ENCODE peak calls at places on chromosomes 12 and 14, in eight cellular contexts. O is naive B cell, S is fibroblast of lung, G is NCI-H1694 treated with DMSO at 0.1 percent for 48 hours, Y is bronchial epithelial cell, I is foreskin fibroblast, E is substantia nigra, Q is ovary. K is an unnamed sample.

GRCh38 chr12:120394483-120395367 is 25.8 kb upstream of the MSI1 start:
- DNase-seq in O (no peak), S (no peak), G (no peak), Y (peak; percentile 74), I (no peak), E (no peak), Q (no peak), K (no peak)

GRCh38 chr14:80518173-80518572 is 306.9 kb upstream of the DIO2 start:
- DNase-seq in O (no peak), S (no peak), G (no peak), Y (peak; percentile 15), I (no peak), E (no peak), Q (no peak), K (no peak)

GRCh38 chr14:24249230-24250021 is 7.0 kb upstream of the TINF2 start:
- DNase-seq in O (no peak), S (no peak), G (no peak), Y (no peak), I (no peak), E (no peak), Q (no peak), K (no peak)

GRCh38 chr14:100890451-100890850 is 13.1 kb downstream of the RTL1 start:
- DNase-seq in O (no peak), S (no peak), G (no peak), Y (no peak), I (no peak), E (no peak), Q (no peak), K (no peak)

GRCh38 chr12:118513554-118513953 is 137.2 kb downstream of the SUDS3 start:
- DNase-seq in O (no peak), S (no peak), G (no peak), Y (no peak), I (no peak), E (no peak), Q (no peak), K (no peak)

GRCh38 chr12:131340616-131341210 is 370.2 kb upstream of the SFSWAP start:
- DNase-seq in O (no peak), S (no peak), G (no peak), Y (no peak), I (no peak), E (no peak), Q (no peak), K (no peak)

GRCh38 chr12:106791531-106791930 is 17.0 kb downstream of the RIC8B start:
- DNase-seq in O (no peak), S (no peak), G (no peak), Y (peak; percentile 72), I (no peak), E (no peak), Q (no peak), K (no peak)

GRCh38 chr14:84420236-84420635 is 1109.7 kb upstream of the FLRT2 start:
- DNase-seq in O (no peak), S (no peak), G (no peak), Y (no peak), I (no peak), E (no peak), Q (no peak), K (peak; percentile 38)

GRCh38 chr12:109671482-109671881 is 42.1 kb upstream of the FAM222A start:
- DNase-seq in O (no peak), S (no peak), G (no peak), Y (peak; percentile 49), I (no peak), E (no peak), Q (no peak), K (no peak)

GRCh38 chr14:21133896-21134295 is 22.0 kb downstream of the OR5AU1 start:
- DNase-seq in O (no peak), S (no peak), G (no peak), Y (no peak), I (no peak), E (no peak), Q (no peak), K (no peak)

GRCh38 chr12:110780448-110780847 is 37.8 kb upstream of the PPP1CC start:
- DNase-seq in O (no peak), S (no peak), G (no peak), Y (no peak), I (no peak), E (no peak), Q (no peak), K (no peak)

GRCh38 chr12:32828552-32828951 is 68.0 kb downstream of the PKP2 start:
- DNase-seq in O (no peak), S (no peak), G (no peak), Y (no peak), I (no peak), E (no peak), Q (no peak), K (no peak)

GRCh38 chr12:132834181-132834711 is 5.6 kb upstream of the GOLGA3 start:
- DNase-seq in O (no peak), S (no peak), G (no peak), Y (no peak), I (no peak), E (no peak), Q (no peak), K (no peak)

GRCh38 chr12:112537710-112538396 is 119.1 kb downstream of the PTPN11 start:
- DNase-seq in O (no peak), S (no peak), G (no peak), Y (no peak), I (peak; percentile 10), E (no peak), Q (no peak), K (no peak)

GRCh38 chr12:101181776-101182175 is 28.3 kb downstream of the SLC5A8 start:
- DNase-seq in O (no peak), S (no peak), G (no peak), Y (no peak), I (no peak), E (no peak), Q (no peak), K (no peak)

GRCh38 chr12:47954467-47955045 is 8.8 kb upstream of the TMEM106C start:
- DNase-seq in O (no peak), S (no peak), G (no peak), Y (no peak), I (no peak), E (no peak), Q (no peak), K (no peak)

GRCh38 chr12:21773263-21773741 is 1.2 kb downstream of the KCNJ8 start:
- DNase-seq in O (no peak), S (peak; percentile 31), G (no peak), Y (peak; percentile 4), I (no peak), E (no peak), Q (peak; percentile 63), K (no peak)

GRCh38 chr12:105574056-105574715 is 243.7 kb downstream of the C12orf75 start:
- DNase-seq in O (no peak), S (no peak), G (no peak), Y (peak; percentile 38), I (no peak), E (no peak), Q (no peak), K (no peak)

GRCh38 chr14:73824116-73824515 is 27.5 kb upstream of the PTGR2 start:
- DNase-seq in O (no peak), S (no peak), G (no peak), Y (no peak), I (no peak), E (no peak), Q (no peak), K (no peak)

GRCh38 chr14:55721353-55721752 is 141.3 kb downstream of the KTN1 start:
- DNase-seq in O (no peak), S (peak; percentile 90), G (no peak), Y (peak; percentile 96), I (peak; percentile 88), E (no peak), Q (no peak), K (no peak)

GRCh38 chr14:65471038-65471878 is 58.7 kb downstream of the FUT8 start:
- DNase-seq in O (no peak), S (no peak), G (no peak), Y (no peak), I (no peak), E (no peak), Q (no peak), K (no peak)

GRCh38 chr12:108766294-108766693 is 35.0 kb upstream of the CORO1C start:
- DNase-seq in O (no peak), S (no peak), G (no peak), Y (no peak), I (no peak), E (no peak), Q (no peak), K (no peak)

GRCh38 chr14:62126885-62127478 is 364.8 kb downstream of the SNAPC1 start:
- DNase-seq in O (peak; percentile 56), S (peak; percentile 78), G (peak; percentile 93), Y (peak; percentile 62), I (peak; percentile 12), E (no peak), Q (no peak), K (peak; percentile 58)

GRCh38 chr14:29637406-29637805 is 290.2 kb downstream of the PRKD1 start:
- DNase-seq in O (no peak), S (peak; percentile 79), G (peak; percentile 88), Y (peak; percentile 11), I (peak; percentile 63), E (peak; percentile 65), Q (peak; percentile 70), K (no peak)

GRCh38 chr12:47433876-47434275 is 272.0 kb downstream of the RPAP3 start:
- DNase-seq in O (no peak), S (no peak), G (no peak), Y (no peak), I (no peak), E (no peak), Q (no peak), K (no peak)

GRCh38 chr14:106872619-106873446 is 1346.5 kb downstream of the TMEM121 start:
- DNase-seq in O (peak; percentile 88), S (no peak), G (peak; percentile 52), Y (peak; percentile 36), I (no peak), E (no peak), Q (peak; percentile 45), K (peak; percentile 86)

GRCh38 chr12:25959069-25959961 is 833 bp downstream of the RASSF8 start:
- DNase-seq in O (no peak), S (peak; percentile 88), G (no peak), Y (peak; percentile 65), I (peak; percentile 82), E (peak; percentile 45), Q (peak; percentile 67), K (peak; percentile 61)

GRCh38 chr14:70707138-70708038 is 65.7 kb downstream of the TTC9 start:
- DNase-seq in O (no peak), S (no peak), G (no peak), Y (peak; percentile 94), I (peak; percentile 48), E (no peak), Q (no peak), K (no peak)

K was measured in NCI-H460.